ENCODE peak calls at places on chromosomes 3 and 15, in seven cellular contexts. One of them, this sample, is unnamed.

GRCh38 chr3:8658326-8659212 is 14.0 kb upstream of the SSUH2 start:
- DNase-seq in mucosa of descending colon: peak; percentile 55
- DNase-seq in midbrain: no peak
- DNase-seq in kidney: peak; percentile 91
- DNase-seq in HuH-7.5: peak; percentile 65
- DNase-seq in A549: peak; percentile 81
- DNase-seq in body of pancreas: peak; percentile 77
- DNase-seq in this sample: no peak

GRCh38 chr15:63368503-63368902 is 13.1 kb downstream of the CA12 start:
- DNase-seq in HuH-7.5: no peak
- DNase-seq in A549: no peak
- DNase-seq in mucosa of descending colon: peak; percentile 27
- DNase-seq in midbrain: no peak
- DNase-seq in kidney: no peak
- DNase-seq in body of pancreas: no peak
- DNase-seq in this sample: no peak

GRCh38 chr3:13687409-13687989 is 138.6 kb downstream of the FBLN2 start:
- DNase-seq in mucosa of descending colon: no peak
- DNase-seq in A549: no peak
- DNase-seq in kidney: no peak
- DNase-seq in HuH-7.5: no peak
- DNase-seq in body of pancreas: no peak
- DNase-seq in midbrain: peak; percentile 30
- DNase-seq in this sample: no peak

GRCh38 chr3:179526989-179527391 is 35.7 kb upstream of the ACTL6A start:
- DNase-seq in body of pancreas: peak; percentile 29
- DNase-seq in kidney: no peak
- DNase-seq in HuH-7.5: no peak
- DNase-seq in mucosa of descending colon: no peak
- DNase-seq in A549: peak; percentile 3
- DNase-seq in midbrain: peak; percentile 24
- DNase-seq in this sample: peak; percentile 67

GRCh38 chr15:90336705-90337141 is 15.4 kb upstream of the ZNF774 start:
- DNase-seq in mucosa of descending colon: no peak
- DNase-seq in A549: peak; percentile 69
- DNase-seq in HuH-7.5: no peak
- DNase-seq in kidney: no peak
- DNase-seq in midbrain: peak; percentile 8
- DNase-seq in body of pancreas: no peak
- DNase-seq in this sample: no peak

GRCh38 chr3:22450785-22451400 is 699.9 kb upstream of the ZNF385D start:
- DNase-seq in body of pancreas: no peak
- DNase-seq in midbrain: no peak
- DNase-seq in kidney: no peak
- DNase-seq in HuH-7.5: no peak
- DNase-seq in mucosa of descending colon: no peak
- DNase-seq in A549: no peak
- DNase-seq in this sample: no peak

GRCh38 chr3:16033889-16034687 is 140.4 kb upstream of the GALNT15 start:
- DNase-seq in A549: no peak
- DNase-seq in HuH-7.5: no peak
- DNase-seq in midbrain: no peak
- DNase-seq in body of pancreas: no peak
- DNase-seq in kidney: no peak
- DNase-seq in mucosa of descending colon: no peak
- DNase-seq in this sample: no peak

GRCh38 chr15:74863239-74864056 is 9.7 kb downstream of the SCAMP2 start:
- DNase-seq in midbrain: no peak
- DNase-seq in kidney: no peak
- DNase-seq in HuH-7.5: no peak
- DNase-seq in body of pancreas: no peak
- DNase-seq in A549: no peak
- DNase-seq in mucosa of descending colon: no peak
- DNase-seq in this sample: no peak

GRCh38 chr3:127770671-127771370 is 51.5 kb downstream of the MGLL start:
- DNase-seq in HuH-7.5: no peak
- DNase-seq in body of pancreas: no peak
- DNase-seq in midbrain: no peak
- DNase-seq in A549: no peak
- DNase-seq in mucosa of descending colon: peak; percentile 17
- DNase-seq in kidney: no peak
- DNase-seq in this sample: no peak

GRCh38 chr3:81277853-81278252 is 483.6 kb downstream of the GBE1 start:
- DNase-seq in kidney: no peak
- DNase-seq in body of pancreas: no peak
- DNase-seq in midbrain: no peak
- DNase-seq in mucosa of descending colon: no peak
- DNase-seq in A549: no peak
- DNase-seq in HuH-7.5: no peak
- DNase-seq in this sample: no peak

GRCh38 chr3:138950006-138950644 is 3.1 kb downstream of the FOXL2NB start:
- DNase-seq in midbrain: no peak
- DNase-seq in A549: no peak
- DNase-seq in mucosa of descending colon: no peak
- DNase-seq in HuH-7.5: peak; percentile 46
- DNase-seq in body of pancreas: peak; percentile 42
- DNase-seq in kidney: peak; percentile 79
- DNase-seq in this sample: peak; percentile 55

GRCh38 chr3:106825962-106826605 is 551.2 kb upstream of the CCDC54 start:
- DNase-seq in midbrain: no peak
- DNase-seq in mucosa of descending colon: no peak
- DNase-seq in body of pancreas: no peak
- DNase-seq in A549: no peak
- DNase-seq in kidney: no peak
- DNase-seq in HuH-7.5: no peak
- DNase-seq in this sample: no peak

GRCh38 chr15:41621200-41622193 is 38.7 kb upstream of the MGA start:
- DNase-seq in mucosa of descending colon: peak; percentile 83
- DNase-seq in kidney: peak; percentile 94
- DNase-seq in HuH-7.5: peak; percentile 88
- DNase-seq in A549: peak; percentile 93
- DNase-seq in midbrain: peak; percentile 90
- DNase-seq in body of pancreas: peak; percentile 85
- DNase-seq in this sample: peak; percentile 81

GRCh38 chr3:134339331-134339730 is 34.9 kb downstream of the AMOTL2 start:
- DNase-seq in HuH-7.5: no peak
- DNase-seq in midbrain: no peak
- DNase-seq in kidney: no peak
- DNase-seq in body of pancreas: no peak
- DNase-seq in mucosa of descending colon: no peak
- DNase-seq in A549: no peak
- DNase-seq in this sample: no peak

GRCh38 chr3:13394363-13394762 is 25.8 kb downstream of the NUP210 start:
- DNase-seq in body of pancreas: no peak
- DNase-seq in kidney: no peak
- DNase-seq in A549: no peak
- DNase-seq in midbrain: no peak
- DNase-seq in HuH-7.5: no peak
- DNase-seq in mucosa of descending colon: no peak
- DNase-seq in this sample: no peak

GRCh38 chr15:45089712-45090373 is 24.1 kb downstream of the DUOX2 start:
- DNase-seq in mucosa of descending colon: no peak
- DNase-seq in kidney: no peak
- DNase-seq in A549: no peak
- DNase-seq in body of pancreas: no peak
- DNase-seq in midbrain: no peak
- DNase-seq in HuH-7.5: no peak
- DNase-seq in this sample: no peak

GRCh38 chr3:168801792-168802191 is 706.1 kb upstream of the GOLIM4 start:
- DNase-seq in A549: no peak
- DNase-seq in HuH-7.5: no peak
- DNase-seq in midbrain: no peak
- DNase-seq in body of pancreas: no peak
- DNase-seq in mucosa of descending colon: no peak
- DNase-seq in kidney: no peak
- DNase-seq in this sample: no peak

GRCh38 chr15:63331456-63331855 is 50.2 kb downstream of the CA12 start:
- DNase-seq in body of pancreas: no peak
- DNase-seq in midbrain: no peak
- DNase-seq in HuH-7.5: no peak
- DNase-seq in A549: no peak
- DNase-seq in kidney: no peak
- DNase-seq in mucosa of descending colon: no peak
- DNase-seq in this sample: no peak

GRCh38 chr3:130894130-130894872 is 417 bp downstream of the ATP2C1 start:
- DNase-seq in HuH-7.5: peak; percentile 36
- DNase-seq in A549: peak; percentile 4
- DNase-seq in body of pancreas: peak; percentile 50
- DNase-seq in kidney: peak; percentile 88
- DNase-seq in midbrain: peak; percentile 66
- DNase-seq in mucosa of descending colon: peak; percentile 69
- DNase-seq in this sample: peak; percentile 36

GRCh38 chr15:51801391-51801835 is 28.0 kb upstream of the TMOD3 start:
- DNase-seq in kidney: no peak
- DNase-seq in HuH-7.5: no peak
- DNase-seq in mucosa of descending colon: no peak
- DNase-seq in body of pancreas: peak; percentile 32
- DNase-seq in midbrain: peak; percentile 27
- DNase-seq in A549: peak; percentile 69
- DNase-seq in this sample: peak; percentile 40

GRCh38 chr3:27219127-27219860 is 149.9 kb downstream of the NEK10 start:
- DNase-seq in midbrain: no peak
- DNase-seq in HuH-7.5: no peak
- DNase-seq in kidney: no peak
- DNase-seq in A549: no peak
- DNase-seq in body of pancreas: no peak
- DNase-seq in mucosa of descending colon: no peak
- DNase-seq in this sample: no peak

GRCh38 chr15:72058590-72058989 is 59.4 kb downstream of the MYO9A start:
- DNase-seq in mucosa of descending colon: no peak
- DNase-seq in A549: no peak
- DNase-seq in midbrain: no peak
- DNase-seq in HuH-7.5: no peak
- DNase-seq in kidney: no peak
- DNase-seq in body of pancreas: no peak
- DNase-seq in this sample: no peak

GRCh38 chr15:36585774-36586173 is 6.3 kb downstream of the CDIN1 start:
- DNase-seq in mucosa of descending colon: no peak
- DNase-seq in A549: no peak
- DNase-seq in midbrain: no peak
- DNase-seq in body of pancreas: no peak
- DNase-seq in HuH-7.5: no peak
- DNase-seq in kidney: no peak
- DNase-seq in this sample: no peak

GRCh38 chr15:82093774-82094211 is 48.0 kb upstream of the MEX3B start:
- DNase-seq in body of pancreas: no peak
- DNase-seq in midbrain: no peak
- DNase-seq in kidney: no peak
- DNase-seq in HuH-7.5: no peak
- DNase-seq in A549: peak; percentile 86
- DNase-seq in mucosa of descending colon: no peak
- DNase-seq in this sample: no peak

GRCh38 chr3:150956376-150956775 is 16.2 kb downstream of the CLRN1 start:
- DNase-seq in HuH-7.5: no peak
- DNase-seq in kidney: no peak
- DNase-seq in mucosa of descending colon: no peak
- DNase-seq in A549: no peak
- DNase-seq in midbrain: no peak
- DNase-seq in body of pancreas: no peak
- DNase-seq in this sample: no peak

GRCh38 chr15:69608661-69609060 is 156.0 kb downstream of the RPLP1 start:
- DNase-seq in HuH-7.5: no peak
- DNase-seq in mucosa of descending colon: no peak
- DNase-seq in body of pancreas: no peak
- DNase-seq in A549: no peak
- DNase-seq in kidney: no peak
- DNase-seq in midbrain: no peak
- DNase-seq in this sample: no peak

GRCh38 chr3:147397155-147397888 is 9.0 kb downstream of the ZIC4 start:
- DNase-seq in A549: no peak
- DNase-seq in mucosa of descending colon: no peak
- DNase-seq in kidney: peak; percentile 47
- DNase-seq in HuH-7.5: no peak
- DNase-seq in body of pancreas: no peak
- DNase-seq in midbrain: peak; percentile 37
- DNase-seq in this sample: peak; percentile 51

GRCh38 chr15:51750186-51750585 is 1.2 kb upstream of the TMOD2 start:
- DNase-seq in midbrain: no peak
- DNase-seq in body of pancreas: no peak
- DNase-seq in HuH-7.5: no peak
- DNase-seq in A549: no peak
- DNase-seq in mucosa of descending colon: no peak
- DNase-seq in kidney: no peak
- DNase-seq in this sample: no peak

GRCh38 chr15:35549567-35549966 is 3.6 kb upstream of the DPH6 start:
- DNase-seq in A549: no peak
- DNase-seq in body of pancreas: no peak
- DNase-seq in mucosa of descending colon: no peak
- DNase-seq in kidney: no peak
- DNase-seq in HuH-7.5: no peak
- DNase-seq in midbrain: no peak
- DNase-seq in this sample: no peak

GRCh38 chr15:75313116-75313845 is 22.6 kb upstream of the COMMD4 start:
- DNase-seq in body of pancreas: no peak
- DNase-seq in mucosa of descending colon: no peak
- DNase-seq in HuH-7.5: no peak
- DNase-seq in midbrain: no peak
- DNase-seq in A549: no peak
- DNase-seq in kidney: no peak
- DNase-seq in this sample: no peak

GRCh38 chr15:75215107-75216004 is 13.7 kb downstream of the C15orf39 start:
- DNase-seq in mucosa of descending colon: no peak
- DNase-seq in HuH-7.5: no peak
- DNase-seq in kidney: no peak
- DNase-seq in body of pancreas: no peak
- DNase-seq in A549: no peak
- DNase-seq in midbrain: no peak
- DNase-seq in this sample: no peak

GRCh38 chr15:73686781-73687256 is 2.6 kb downstream of the CD276 start:
- DNase-seq in midbrain: no peak
- DNase-seq in body of pancreas: no peak
- DNase-seq in HuH-7.5: no peak
- DNase-seq in A549: peak; percentile 17
- DNase-seq in mucosa of descending colon: no peak
- DNase-seq in kidney: no peak
- DNase-seq in this sample: no peak

GRCh38 chr3:73602171-73602570 is 22.6 kb downstream of the PDZRN3 start:
- DNase-seq in midbrain: no peak
- DNase-seq in mucosa of descending colon: no peak
- DNase-seq in HuH-7.5: no peak
- DNase-seq in body of pancreas: no peak
- DNase-seq in A549: no peak
- DNase-seq in kidney: no peak
- DNase-seq in this sample: no peak

GRCh38 chr3:111577798-111578685 is 17.1 kb downstream of the ZBED2 start:
- DNase-seq in body of pancreas: no peak
- DNase-seq in kidney: no peak
- DNase-seq in A549: peak; percentile 83
- DNase-seq in HuH-7.5: peak; percentile 27
- DNase-seq in mucosa of descending colon: no peak
- DNase-seq in midbrain: no peak
- DNase-seq in this sample: peak; percentile 27

GRCh38 chr3:131233900-131234667 is 147.5 kb upstream of the NUDT16 start:
- DNase-seq in mucosa of descending colon: no peak
- DNase-seq in kidney: no peak
- DNase-seq in HuH-7.5: no peak
- DNase-seq in A549: no peak
- DNase-seq in body of pancreas: no peak
- DNase-seq in midbrain: no peak
- DNase-seq in this sample: no peak

GRCh38 chr15:74179101-74179841 is 5.8 kb downstream of the ISLR start:
- DNase-seq in body of pancreas: peak; percentile 40
- DNase-seq in HuH-7.5: no peak
- DNase-seq in A549: peak; percentile 76
- DNase-seq in midbrain: no peak
- DNase-seq in mucosa of descending colon: no peak
- DNase-seq in kidney: peak; percentile 97
- DNase-seq in this sample: no peak

GRCh38 chr15:27589260-27589659 is 509.9 kb downstream of the OCA2 start:
- DNase-seq in kidney: no peak
- DNase-seq in HuH-7.5: no peak
- DNase-seq in A549: no peak
- DNase-seq in mucosa of descending colon: no peak
- DNase-seq in midbrain: no peak
- DNase-seq in body of pancreas: peak; percentile 75
- DNase-seq in this sample: no peak